ENCODE peak calls at places on chromosomes 1 and 21, in nine cellular contexts. R is SHP77; J is dermis blood vessel endothelial cell; H is HT1080; U is immature natural killer cell; F is NT2/D1; D is uterus; B is endothelial cell; I is effector CD4-positive, alpha-beta T cell. G is an unnamed sample.

GRCh38 chr1:73800376-73800775 is 397.6 kb downstream of the LRRIQ3 start:
- DNase-seq in R (no peak), J (no peak), H (peak; percentile 71), U (no peak), F (no peak), D (no peak), B (no peak), I (no peak), G (no peak)

GRCh38 chr21:34948157-34948556 is 100.9 kb downstream of the RUNX1 start:
- DNase-seq in R (no peak), J (no peak), H (no peak), U (no peak), F (no peak), D (no peak), B (no peak), I (no peak), G (no peak)

GRCh38 chr1:13505020-13505419 is 8.8 kb downstream of the LRRC38 start:
- DNase-seq in R (no peak), J (no peak), H (no peak), U (no peak), F (no peak), D (no peak), B (no peak), I (no peak), G (peak; percentile 15)

GRCh38 chr1:116537439-116537838 is 33.4 kb downstream of the CD58 start:
- DNase-seq in R (no peak), J (no peak), H (no peak), U (no peak), F (no peak), D (no peak), B (no peak), I (no peak), G (no peak)

GRCh38 chr1:181513786-181514297 is 30.5 kb downstream of the CACNA1E start:
- DNase-seq in R (peak; percentile 11), J (no peak), H (peak; percentile 69), U (no peak), F (no peak), D (no peak), B (no peak), I (no peak), G (no peak)

GRCh38 chr1:59212715-59213114 is 84.2 kb upstream of the FGGY start:
- DNase-seq in R (peak; percentile 22), J (no peak), H (no peak), U (no peak), F (no peak), D (no peak), B (no peak), I (no peak), G (no peak)

GRCh38 chr1:101820080-101820479 is 176.6 kb downstream of the OLFM3 start:
- DNase-seq in R (peak; percentile 27), J (peak; percentile 8), H (peak; percentile 34), U (no peak), F (peak; percentile 43), D (no peak), B (peak; percentile 17), I (no peak), G (no peak)

GRCh38 chr21:45543371-45543709 is 1.1 kb upstream of the SLC19A1 start:
- DNase-seq in R (no peak), J (no peak), H (no peak), U (no peak), F (no peak), D (peak; percentile 26), B (peak; percentile 12), I (peak; percentile 1), G (no peak)

GRCh38 chr1:239870194-239870593 is 221.5 kb upstream of the FMN2 start:
- DNase-seq in R (no peak), J (no peak), H (no peak), U (no peak), F (no peak), D (no peak), B (no peak), I (no peak), G (no peak)

GRCh38 chr1:244318512-244318911 is 133.2 kb downstream of the ADSS2 start:
- DNase-seq in R (no peak), J (no peak), H (no peak), U (peak; percentile 48), F (no peak), D (no peak), B (no peak), I (no peak), G (no peak)

GRCh38 chr1:86914998-86915736 is 732 bp downstream of the HS2ST1 start:
- DNase-seq in R (peak; percentile 72), J (peak; percentile 71), H (peak; percentile 60), U (peak; percentile 42), F (peak; percentile 49), D (peak; percentile 36), B (peak; percentile 50), I (peak; percentile 41), G (peak; percentile 59)

GRCh38 chr21:42056468-42056867 is 14.6 kb upstream of the UMODL1 start:
- DNase-seq in R (peak; percentile 17), J (no peak), H (no peak), U (no peak), F (no peak), D (no peak), B (no peak), I (no peak), G (no peak)

GRCh38 chr1:90838720-90839119 is 121.6 kb upstream of the BARHL2 start:
- DNase-seq in R (no peak), J (no peak), H (no peak), U (no peak), F (peak; percentile 70), D (no peak), B (no peak), I (no peak), G (no peak)

GRCh38 chr1:229344937-229345684 is 2.3 kb upstream of the CCSAP start:
- DNase-seq in R (no peak), J (no peak), H (peak; percentile 14), U (no peak), F (no peak), D (no peak), B (no peak), I (no peak), G (no peak)

GRCh38 chr1:25571522-25571970 is 28.1 kb downstream of the LDLRAP1 start:
- DNase-seq in R (no peak), J (no peak), H (no peak), U (no peak), F (no peak), D (no peak), B (no peak), I (no peak), G (no peak)

GRCh38 chr1:44820945-44821715 is 12.8 kb downstream of the BTBD19 start:
- DNase-seq in R (no peak), J (no peak), H (no peak), U (no peak), F (no peak), D (no peak), B (no peak), I (no peak), G (no peak)

GRCh38 chr21:36297938-36298572 is 21.9 kb upstream of the MORC3 start:
- DNase-seq in R (no peak), J (peak; percentile 17), H (peak; percentile 58), U (peak; percentile 85), F (no peak), D (no peak), B (no peak), I (peak; percentile 72), G (no peak)

GRCh38 chr1:96409087-96409486 is 312.5 kb upstream of the PTBP2 start:
- DNase-seq in R (no peak), J (no peak), H (no peak), U (no peak), F (no peak), D (no peak), B (no peak), I (no peak), G (no peak)

GRCh38 chr1:21042920-21043605 is 133.6 kb downstream of the EIF4G3 start:
- DNase-seq in R (no peak), J (no peak), H (peak; percentile 8), U (no peak), F (no peak), D (no peak), B (no peak), I (no peak), G (no peak)

GRCh38 chr1:39729842-39730241 is 8.8 kb upstream of the PPIE start:
- DNase-seq in R (no peak), J (no peak), H (no peak), U (no peak), F (no peak), D (no peak), B (no peak), I (no peak), G (no peak)

GRCh38 chr1:4117196-4117595 is 217.1 kb upstream of the C1orf174 start:
- DNase-seq in R (no peak), J (no peak), H (no peak), U (no peak), F (no peak), D (no peak), B (no peak), I (no peak), G (no peak)

GRCh38 chr1:24764439-24764838 is 19.2 kb downstream of the CLIC4 start:
- DNase-seq in R (no peak), J (no peak), H (no peak), U (no peak), F (no peak), D (no peak), B (no peak), I (no peak), G (no peak)

GRCh38 chr1:1665815-1666251 is 7.0 kb upstream of the CDK11B start:
- DNase-seq in R (no peak), J (peak; percentile 34), H (no peak), U (peak; percentile 32), F (no peak), D (no peak), B (peak; percentile 73), I (no peak), G (peak; percentile 55)

G was measured in nephron progenitor cell.